ENCODE peak calls at places on chromosome 2, in six cellular contexts. One of them, this sample, is unnamed.

GRCh38 chr2:217246108-217246507 is 386.2 kb upstream of the TNP1 start:
- DNase-seq in BE2C: no peak
- DNase-seq in AG08395: no peak
- DNase-seq in frontal cortex: no peak
- DNase-seq in cardiac muscle cell: no peak
- DNase-seq in pancreas: no peak
- DNase-seq in this sample: no peak

GRCh38 chr2:213752575-213752974 is 468.3 kb downstream of the SPAG16 start:
- DNase-seq in BE2C: no peak
- DNase-seq in AG08395: no peak
- DNase-seq in frontal cortex: no peak
- DNase-seq in cardiac muscle cell: no peak
- DNase-seq in pancreas: no peak
- DNase-seq in this sample: no peak

GRCh38 chr2:10273215-10274175 is 29.2 kb upstream of the HPCAL1 start:
- DNase-seq in BE2C: peak
- DNase-seq in AG08395: no peak
- DNase-seq in frontal cortex: no peak
- DNase-seq in cardiac muscle cell: no peak
- DNase-seq in pancreas: no peak
- DNase-seq in this sample: no peak

GRCh38 chr2:216210711-216211131 is 101.6 kb downstream of the XRCC5 start:
- DNase-seq in BE2C: no peak
- DNase-seq in AG08395: peak
- DNase-seq in frontal cortex: no peak
- DNase-seq in cardiac muscle cell: no peak
- DNase-seq in pancreas: no peak
- DNase-seq in this sample: no peak

GRCh38 chr2:75577280-75577679 is 16.5 kb upstream of the EVA1A start:
- DNase-seq in BE2C: no peak
- DNase-seq in AG08395: no peak
- DNase-seq in frontal cortex: no peak
- DNase-seq in cardiac muscle cell: no peak
- DNase-seq in pancreas: no peak
- DNase-seq in this sample: no peak

GRCh38 chr2:112529751-112530150 is 12.5 kb upstream of the POLR1B start:
- DNase-seq in BE2C: no peak
- DNase-seq in AG08395: no peak
- DNase-seq in frontal cortex: no peak
- DNase-seq in cardiac muscle cell: no peak
- DNase-seq in pancreas: no peak
- DNase-seq in this sample: no peak

GRCh38 chr2:189997016-189997415 is 65.5 kb downstream of the MSTN start:
- DNase-seq in BE2C: no peak
- DNase-seq in AG08395: no peak
- DNase-seq in frontal cortex: no peak
- DNase-seq in cardiac muscle cell: no peak
- DNase-seq in pancreas: no peak
- DNase-seq in this sample: no peak

GRCh38 chr2:19355931-19356544 is 2.4 kb downstream of the OSR1 start:
- DNase-seq in BE2C: no peak
- DNase-seq in AG08395: no peak
- DNase-seq in frontal cortex: peak
- DNase-seq in cardiac muscle cell: no peak
- DNase-seq in pancreas: no peak
- DNase-seq in this sample: no peak

GRCh38 chr2:204357175-204357695 is 188.0 kb upstream of the PARD3B start:
- DNase-seq in BE2C: peak
- DNase-seq in AG08395: no peak
- DNase-seq in frontal cortex: no peak
- DNase-seq in cardiac muscle cell: no peak
- DNase-seq in pancreas: no peak
- DNase-seq in this sample: no peak

GRCh38 chr2:176534798-176535479 is 265.7 kb downstream of the MTX2 start:
- DNase-seq in BE2C: no peak
- DNase-seq in AG08395: peak
- DNase-seq in frontal cortex: no peak
- DNase-seq in cardiac muscle cell: no peak
- DNase-seq in pancreas: no peak
- DNase-seq in this sample: no peak

This sample was measured in tibial nerve.